ENCODE peak calls at places on chromosomes 12 and 14, in six cellular contexts. Y is H1, A is neuronal stem cell, B is IMR-90, Q is H9, I is mesenchymal stem cell. N is an unnamed sample.

GRCh38 chr12:94172031-94172430 is 23.7 kb downstream of the PLXNC1 start:
- DNase-seq in Y (no peak), A (no peak), B (peak), Q (no peak), I (peak), N (no peak)

GRCh38 chr12:123398177-123398916 is 14.4 kb downstream of the KMT5A start:
- DNase-seq in Y (no peak), A (no peak), B (peak), Q (no peak), I (no peak), N (no peak)

GRCh38 chr12:27981874-27982273 is 9.3 kb upstream of the PTHLH start:
- DNase-seq in Y (no peak), A (no peak), B (peak), Q (no peak), I (no peak), N (peak)

GRCh38 chr12:41521872-41522379 is 333.8 kb downstream of the PDZRN4 start:
- DNase-seq in Y (no peak), A (no peak), B (peak), Q (no peak), I (peak), N (peak)

GRCh38 chr12:58387199-58387598 is 445.8 kb downstream of the ATP23 start:
- DNase-seq in Y (no peak), A (no peak), B (peak), Q (no peak), I (peak), N (peak)

GRCh38 chr14:33457617-33458016 is 493.3 kb downstream of the EGLN3 start:
- DNase-seq in Y (no peak), A (no peak), B (no peak), Q (no peak), I (no peak), N (no peak)

GRCh38 chr14:90605430-90605829 is 208.6 kb downstream of the CALM1 start:
- DNase-seq in Y (no peak), A (no peak), B (no peak), Q (no peak), I (no peak), N (no peak)

GRCh38 chr12:96140110-96140509 is 54.1 kb upstream of the ELK3 start:
- DNase-seq in Y (no peak), A (no peak), B (peak), Q (no peak), I (peak), N (no peak)

GRCh38 chr14:66206554-66206953 is 279.6 kb upstream of the CCDC196 start:
- DNase-seq in Y (no peak), A (no peak), B (no peak), Q (no peak), I (no peak), N (no peak)

GRCh38 chr12:106976013-106976658 is 10.8 kb downstream of the MTERF2 start:
- DNase-seq in Y (no peak), A (no peak), B (peak), Q (no peak), I (peak), N (no peak)

GRCh38 chr12:96366255-96366654 is 34.0 kb downstream of the CDK17 start:
- DNase-seq in Y (no peak), A (no peak), B (no peak), Q (no peak), I (no peak), N (no peak)

GRCh38 chr12:113658030-113658655 is 186.5 kb upstream of the LHX5 start:
- DNase-seq in Y (no peak), A (no peak), B (no peak), Q (no peak), I (no peak), N (peak)

GRCh38 chr12:133023566-133023965 is 13.7 kb upstream of the ZNF84 start:
- DNase-seq in Y (no peak), A (no peak), B (peak), Q (no peak), I (no peak), N (no peak)

GRCh38 chr14:103576371-103577024 is 13.7 kb downstream of the COA8 start:
- DNase-seq in Y (no peak), A (peak), B (peak), Q (peak), I (peak), N (peak)

GRCh38 chr14:60515696-60516284 is 6.8 kb downstream of the SIX6 start:
- DNase-seq in Y (peak), A (peak), B (no peak), Q (peak), I (no peak), N (no peak)

GRCh38 chr14:54207075-54207474 is 189.7 kb upstream of the CDKN3 start:
- DNase-seq in Y (no peak), A (no peak), B (peak), Q (no peak), I (peak), N (no peak)

GRCh38 chr12:6424008-6424347 is 20.8 kb upstream of the CD27 start:
- DNase-seq in Y (no peak), A (no peak), B (no peak), Q (no peak), I (no peak), N (no peak)

GRCh38 chr12:6426882-6427671 is 17.7 kb upstream of the CD27 start:
- DNase-seq in Y (no peak), A (no peak), B (no peak), Q (no peak), I (no peak), N (no peak)

GRCh38 chr12:6424848-6425247 is 19.9 kb upstream of the CD27 start:
- DNase-seq in Y (no peak), A (no peak), B (no peak), Q (no peak), I (no peak), N (no peak)

GRCh38 chr12:6423267-6424007 is 21.3 kb upstream of the CD27 start:
- DNase-seq in Y (peak), A (peak), B (peak), Q (peak), I (peak), N (peak)

GRCh38 chr12:6425588-6426531 is 18.9 kb upstream of the CD27 start:
- DNase-seq in Y (no peak), A (no peak), B (peak), Q (no peak), I (no peak), N (no peak)
- H3K14ac ChIP-seq in Y (no peak), A (no peak), B (no peak), Q (no peak), I (no peak), N (no peak)

GRCh38 chr12:92506460-92506859 is 196.3 kb upstream of the PLEKHG7 start:
- DNase-seq in Y (no peak), A (no peak), B (no peak), Q (no peak), I (peak), N (no peak)

GRCh38 chr12:92502417-92503028 is 200.3 kb upstream of the PLEKHG7 start:
- DNase-seq in Y (no peak), A (no peak), B (no peak), Q (no peak), I (no peak), N (peak)

GRCh38 chr12:92503029-92503931 is 199.5 kb upstream of the PLEKHG7 start:
- DNase-seq in Y (no peak), A (no peak), B (no peak), Q (no peak), I (peak), N (no peak)

GRCh38 chr12:92505373-92506340 is 197.1 kb upstream of the PLEKHG7 start:
- DNase-seq in Y (no peak), A (peak), B (peak), Q (no peak), I (peak), N (no peak)

DNA sequence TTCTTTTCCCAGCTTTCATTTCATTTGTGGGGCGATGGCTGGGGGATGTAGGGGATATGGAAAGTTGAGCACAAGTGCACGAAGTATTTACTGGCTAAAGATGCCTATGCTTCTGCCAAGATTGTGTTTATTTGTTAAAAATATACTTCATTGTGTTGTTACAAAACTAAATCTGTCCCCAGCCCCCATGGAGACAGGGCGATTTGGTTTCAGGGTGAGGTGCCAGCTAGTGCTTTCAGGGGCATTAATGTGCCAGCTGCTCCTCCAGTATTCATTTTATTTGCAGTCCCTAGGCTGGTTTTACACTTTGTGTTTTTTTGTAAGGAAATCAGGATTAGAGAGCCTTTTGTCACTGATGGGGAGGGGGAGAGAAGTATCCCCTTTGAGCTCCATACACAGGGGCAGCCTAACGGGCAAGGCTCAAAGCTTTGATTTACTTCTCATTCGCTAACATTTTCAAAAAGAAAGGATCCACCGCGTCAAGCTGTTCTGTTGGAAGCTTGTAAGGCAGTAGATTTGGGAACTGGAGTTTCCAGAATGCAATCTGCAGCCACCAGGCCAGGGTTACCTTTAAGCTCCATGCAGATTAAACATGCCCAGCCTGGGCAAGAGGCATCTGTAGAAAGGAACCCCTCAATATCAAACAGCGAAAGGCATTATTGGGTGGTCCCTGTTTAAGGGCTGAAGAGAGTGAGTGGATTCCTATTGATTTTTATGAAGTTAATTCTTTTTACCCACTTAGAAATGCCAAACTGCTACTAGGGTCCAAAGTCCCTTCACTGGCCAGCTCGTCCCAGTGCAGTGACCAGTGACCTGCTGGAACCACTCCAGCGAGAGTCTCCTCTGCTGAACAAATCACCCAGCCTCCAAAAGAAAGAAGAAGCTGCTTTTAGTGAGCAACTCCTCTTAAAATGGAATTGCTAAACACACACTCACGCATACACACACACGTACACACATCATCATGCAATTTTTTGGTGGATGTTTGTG is 198.5 kb upstream of the PLEKHG7 start:
- DNase-seq in Y (no peak), A (no peak), B (no peak), Q (no peak), I (peak), N (no peak)
- H3K14ac ChIP-seq in Y (no peak), A (no peak), B (no peak), Q (no peak), I (no peak), N (no peak)

GRCh38 chr12:75585309-75585708 is 73.9 kb upstream of the KRR1 start:
- DNase-seq in Y (no peak), A (no peak), B (peak), Q (no peak), I (peak), N (peak)
- H3K14ac ChIP-seq in Y (no peak), A (no peak), B (no peak), Q (no peak), I (no peak), N (no peak)

GRCh38 chr14:68688872-68689371 is 103.9 kb downstream of the ZFP36L1 start:
- DNase-seq in Y (peak), A (peak), B (peak), Q (no peak), I (peak), N (no peak)
- H3K14ac ChIP-seq in Y (no peak), A (no peak), B (peak), Q (no peak), I (no peak), N (peak)

DNA sequence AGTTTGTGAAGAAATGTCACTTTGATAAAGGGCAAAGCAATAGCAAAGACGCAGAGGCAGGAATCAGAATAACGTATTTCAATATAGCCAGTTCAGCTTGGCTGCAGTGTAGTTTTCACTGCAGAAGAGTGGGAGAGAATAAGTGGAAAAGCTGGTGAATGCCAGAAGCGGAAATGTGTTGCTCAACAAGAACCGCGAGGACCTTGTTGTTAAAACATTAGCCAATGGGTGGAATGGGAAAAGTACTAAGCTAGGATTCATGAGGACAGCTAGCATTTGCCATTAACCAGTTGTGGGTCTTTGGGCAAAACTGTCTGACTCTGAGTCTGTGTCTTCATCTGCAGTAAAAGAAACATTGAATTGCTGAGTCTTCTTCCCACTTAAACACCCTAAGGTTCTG is 292.9 kb upstream of the GRIP1 start:
- DNase-seq in Y (no peak), A (no peak), B (no peak), Q (no peak), I (no peak), N (no peak)
- H3K14ac ChIP-seq in Y (no peak), A (no peak), B (no peak), Q (no peak), I (no peak), N (no peak)

DNA sequence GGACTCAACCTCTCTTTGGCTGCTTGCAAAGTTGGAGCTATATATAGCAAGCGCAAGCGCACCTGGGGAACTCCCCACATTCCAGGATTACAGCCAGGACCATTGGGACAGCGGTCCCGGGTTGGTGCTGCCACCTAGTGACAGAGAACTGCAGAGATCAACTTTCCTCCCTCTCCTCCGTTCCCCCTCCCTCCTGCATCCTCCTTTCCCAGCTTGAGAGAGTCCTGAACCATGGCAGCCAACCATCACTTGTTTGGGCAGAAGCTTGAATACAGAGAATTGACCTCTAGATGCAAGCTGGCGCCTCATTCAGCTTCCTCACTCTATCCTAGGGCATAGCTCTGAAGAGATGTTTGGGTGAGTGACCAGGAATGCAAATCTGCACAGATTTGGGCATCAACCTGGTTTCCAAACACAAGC is 17.4 kb upstream of the FLVCR2 start:
- DNase-seq in Y (peak), A (peak), B (peak), Q (peak), I (peak), N (peak)
- H3K14ac ChIP-seq in Y (no peak), A (no peak), B (no peak), Q (no peak), I (no peak), N (no peak)